ENCODE peak calls at places on chromosomes 12 and 14, in five cellular contexts. E is upper lobe of left lung, B is mesothelial cell of epicardium, X is PC-3, P is GM10248. S is an unnamed sample.

GRCh38 chr12:65229441-65229840 is 49.0 kb upstream of the MSRB3 start:
- DNase-seq in E (no peak), B (no peak), X (peak; percentile 87), P (no peak), S (no peak)

GRCh38 chr14:55689971-55690871 is 110.2 kb downstream of the KTN1 start:
- DNase-seq in E (no peak), B (no peak), X (peak; percentile 83), P (no peak), S (no peak)

GRCh38 chr12:48998497-48999353 is 450 bp downstream of the DDN start:
- DNase-seq in E (no peak), B (no peak), X (peak; percentile 24), P (peak; percentile 49), S (no peak)

GRCh38 chr12:6923003-6923732 is 4.6 kb upstream of the ATN1 start:
- DNase-seq in E (no peak), B (no peak), X (no peak), P (no peak), S (no peak)

GRCh38 chr14:24196071-24197061 is 1.1 kb upstream of the TM9SF1 start:
- DNase-seq in E (no peak), B (no peak), X (peak; percentile 11), P (peak; percentile 55), S (no peak)

GRCh38 chr12:72273499-72273837 is 1.3 kb downstream of the TRHDE start:
- DNase-seq in E (no peak), B (no peak), X (peak; percentile 59), P (peak; percentile 8), S (no peak)

GRCh38 chr14:77126461-77126990 is 15.1 kb downstream of the ZDHHC22 start:
- DNase-seq in E (no peak), B (no peak), X (no peak), P (no peak), S (no peak)

GRCh38 chr14:65002586-65003210 is 16.0 kb downstream of the FNTB start:
- DNase-seq in E (no peak), B (no peak), X (peak; percentile 33), P (no peak), S (no peak)

GRCh38 chr12:125387206-125387605 is 322.0 kb downstream of the AACS start:
- DNase-seq in E (no peak), B (no peak), X (no peak), P (no peak), S (no peak)

GRCh38 chr12:116402163-116402939 is 124.9 kb upstream of the MED13L start:
- DNase-seq in E (no peak), B (no peak), X (no peak), P (no peak), S (no peak)

GRCh38 chr12:57760347-57760982 is 5.6 kb downstream of the MARCHF9 start:
- DNase-seq in E (no peak), B (peak; percentile 45), X (no peak), P (no peak), S (no peak)

GRCh38 chr14:105013150-105013787 is 7.6 kb downstream of the CDCA4 start:
- DNase-seq in E (no peak), B (no peak), X (no peak), P (peak; percentile 22), S (no peak)

GRCh38 chr14:64734990-64735389 is 30.8 kb downstream of the PLEKHG3 start:
- DNase-seq in E (no peak), B (no peak), X (no peak), P (no peak), S (no peak)

GRCh38 chr12:131766382-131767107 is 55.7 kb downstream of the SFSWAP start:
- DNase-seq in E (no peak), B (no peak), X (no peak), P (no peak), S (no peak)

GRCh38 chr14:74946659-74947281 is 8.6 kb downstream of the PGF start:
- DNase-seq in E (no peak), B (no peak), X (no peak), P (no peak), S (no peak)

GRCh38 chr14:57583396-57583795 is 89.7 kb upstream of the CCDC198 start:
- DNase-seq in E (no peak), B (no peak), X (no peak), P (no peak), S (no peak)

GRCh38 chr12:111753144-111753881 is 13.4 kb upstream of the ALDH2 start:
- DNase-seq in E (peak; percentile 60), B (peak; percentile 51), X (peak; percentile 48), P (peak; percentile 75), S (peak; percentile 45)

GRCh38 chr12:10207136-10207535 is 5.5 kb upstream of the GABARAPL1 start:
- DNase-seq in E (no peak), B (no peak), X (no peak), P (no peak), S (no peak)

GRCh38 chr12:16473610-16474326 is 126.3 kb downstream of the MGST1 start:
- DNase-seq in E (no peak), B (no peak), X (no peak), P (no peak), S (no peak)

GRCh38 chr12:31363416-31363809 is 37.5 kb upstream of the SINHCAF start:
- DNase-seq in E (no peak), B (no peak), X (no peak), P (peak; percentile 8), S (no peak)

GRCh38 chr12:57838594-57839302 is 7.8 kb downstream of the CTDSP2 start:
- DNase-seq in E (no peak), B (no peak), X (no peak), P (no peak), S (no peak)

DNA sequence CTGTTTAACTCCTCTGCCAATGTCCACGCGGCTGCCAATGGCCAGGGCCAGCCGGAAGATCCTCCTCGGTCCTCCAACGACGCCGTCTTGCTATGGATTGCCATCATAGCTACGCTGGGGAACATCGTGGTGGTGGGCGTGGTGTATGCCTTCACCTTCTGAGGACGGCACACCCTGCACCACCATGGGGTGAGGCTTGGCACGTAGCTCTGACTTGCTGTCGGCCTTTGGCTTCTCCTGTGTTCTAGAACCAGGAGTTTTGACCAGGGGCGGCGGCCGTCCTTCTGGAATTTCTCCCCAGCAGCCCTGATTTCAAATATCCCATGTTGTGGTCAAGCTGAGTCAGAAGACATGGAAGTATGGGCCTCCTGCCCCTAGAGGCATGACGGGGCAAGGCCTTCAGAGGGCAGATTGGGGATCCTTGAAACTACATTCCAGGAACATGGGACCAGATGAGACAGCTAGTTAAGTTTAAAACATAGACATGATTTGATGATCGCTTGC is 47.5 kb downstream of the C14orf132 start:
- DNase-seq in E (no peak), B (no peak), X (peak; percentile 30), P (no peak), S (no peak)
- TF ChIP-seq CTCF in E (no peak), B (no peak), X (no peak), P (no peak), S (no peak)

DNA sequence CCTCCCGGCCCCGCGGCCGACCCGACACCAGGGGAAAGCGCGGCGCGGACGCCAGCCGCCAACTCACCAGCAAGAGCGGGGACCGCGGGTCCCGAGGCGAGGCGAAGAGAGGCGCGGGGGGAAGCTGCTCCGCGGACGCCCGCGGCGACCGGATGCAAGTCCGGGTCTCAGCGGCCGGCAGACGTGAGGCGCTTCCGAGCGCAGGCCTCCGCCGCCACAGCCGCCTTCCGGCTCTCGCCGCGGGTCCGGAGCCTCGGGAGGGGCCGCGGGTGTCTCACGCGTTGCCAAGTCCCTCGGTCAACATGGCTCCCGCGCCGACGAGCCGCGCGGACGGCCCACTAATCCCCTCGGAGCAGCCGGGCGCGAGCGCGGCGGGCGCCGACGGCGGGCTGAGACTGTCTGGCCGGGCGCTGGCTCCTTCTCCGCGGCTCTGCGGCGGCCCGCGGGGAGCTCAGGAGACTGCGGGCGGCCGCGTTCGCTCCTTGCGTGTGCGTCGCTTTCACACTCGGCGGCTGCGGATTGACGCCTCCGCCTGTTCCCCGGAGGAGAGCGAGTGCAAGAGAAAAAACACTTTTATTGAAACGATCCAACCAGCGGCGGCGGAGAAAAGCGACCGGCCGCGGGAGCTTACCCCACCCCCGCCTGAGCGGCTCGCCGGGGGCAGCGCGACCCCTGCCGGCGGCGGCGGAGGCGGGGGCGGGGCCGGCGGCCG is at the start of gene CDK17:
- DNase-seq in E (peak; percentile 85), B (peak; percentile 86), X (peak; percentile 77), P (peak; percentile 87), S (peak; percentile 74)
- TF ChIP-seq CTCF in E (peak; percentile 57), B (peak; percentile 17), X (peak; percentile 16), P (peak; percentile 34), S (peak; percentile 62)

DNA sequence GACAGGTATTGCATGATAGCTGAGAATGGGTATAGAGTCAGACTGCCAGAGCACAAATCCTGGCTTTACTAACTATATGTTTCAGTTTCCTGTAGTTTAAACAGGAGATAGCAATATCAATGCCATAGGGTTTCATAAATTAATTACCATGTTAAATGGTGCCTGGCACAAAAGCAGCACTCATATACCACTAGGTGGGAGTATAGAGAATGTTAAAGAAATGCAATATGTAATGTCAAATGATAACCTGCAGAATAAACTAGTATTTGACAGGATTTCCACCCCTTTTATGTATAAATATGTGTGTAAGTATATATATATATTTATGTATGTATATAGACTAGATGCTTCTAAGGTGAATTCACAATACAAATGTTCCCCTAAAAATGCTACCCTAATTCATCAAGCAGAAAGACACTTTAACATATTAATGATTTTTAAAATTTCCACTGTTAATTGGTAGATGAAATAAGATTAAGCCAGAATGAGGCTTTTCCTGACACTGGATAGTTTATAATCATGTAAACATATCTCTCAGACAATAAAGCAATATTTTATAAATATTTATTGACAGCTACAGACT is 8.6 kb downstream of the WDR89 start:
- DNase-seq in E (no peak), B (no peak), X (peak; percentile 71), P (peak; percentile 40), S (no peak)
- TF ChIP-seq CTCF in E (peak; percentile 39), B (peak; percentile 42), X (peak; percentile 82), P (peak; percentile 59), S (peak; percentile 69)

GRCh38 chr12:40224439-40225291 is at the start of gene LRRK2:
- DNase-seq in E (peak; percentile 84), B (peak; percentile 70), X (no peak), P (peak; percentile 63), S (peak; percentile 51)
- TF ChIP-seq CTCF in E (peak; percentile 15), B (no peak), X (no peak), P (peak; percentile 5), S (peak; percentile 34)

GRCh38 chr12:79008591-79008990 is 144.0 kb downstream of the SYT1 start:
- DNase-seq in E (no peak), B (no peak), X (no peak), P (no peak), S (no peak)

GRCh38 chr12:79001404-79001803 is 136.8 kb downstream of the SYT1 start:
- DNase-seq in E (no peak), B (no peak), X (no peak), P (no peak), S (no peak)

GRCh38 chr12:79000501-79000900 is 135.9 kb downstream of the SYT1 start:
- DNase-seq in E (no peak), B (no peak), X (no peak), P (no peak), S (no peak)

DNA sequence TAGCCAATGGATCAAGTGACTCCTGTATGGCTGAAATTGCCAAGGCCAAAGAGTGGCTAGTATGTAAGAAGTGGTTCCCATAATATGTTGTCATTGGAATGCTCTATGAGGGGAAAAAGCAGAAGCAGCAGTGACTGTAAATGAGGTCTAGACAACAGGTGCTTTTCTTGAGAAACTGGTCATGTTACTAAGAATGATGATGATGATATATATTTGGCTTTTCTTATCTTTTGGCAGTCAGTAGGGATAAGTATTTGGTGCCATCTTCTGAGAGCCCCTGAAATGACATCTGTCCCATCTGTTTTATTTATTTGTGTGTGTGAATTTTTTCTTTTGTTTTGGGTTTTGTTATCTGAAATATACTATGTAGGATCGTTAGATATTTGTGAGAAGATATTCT is 141.7 kb downstream of the SYT1 start:
- DNase-seq in E (no peak), B (no peak), X (peak; percentile 52), P (no peak), S (no peak)
- TF ChIP-seq CTCF in E (no peak), B (no peak), X (peak; percentile 69), P (peak; percentile 22), S (no peak)

GRCh38 chr12:29889737-29890136 is 106.0 kb upstream of the TMTC1 start:
- DNase-seq in E (no peak), B (no peak), X (peak; percentile 60), P (no peak), S (peak; percentile 55)
- TF ChIP-seq CTCF in E (peak; percentile 25), B (peak; percentile 45), X (peak; percentile 82), P (peak; percentile 34), S (peak; percentile 58)

S was measured in neural crest cell.